ENCODE peak calls at places on chromosomes 11 and 22, in ten cellular contexts. A is heart right ventricle, R is fibroblast of lung, U is MM.1S, Q is pancreas, J is left ventricle myocardium inferior, N is cardiac muscle cell, H is Peyer's patch, O is PC-9, M is body of pancreas. Y is an unnamed sample.

GRCh38 chr11:133821776-133822175 is 23.5 kb downstream of the SPATA19 start:
- DNase-seq in A (peak; percentile 41), R (peak; percentile 12), U (peak; percentile 26), Q (peak; percentile 40), J (peak; percentile 41), N (peak; percentile 57), H (no peak), O (peak; percentile 16), M (peak; percentile 67), Y (no peak)

GRCh38 chr11:116819049-116819448 is 4.1 kb downstream of the APOA4 start:
- DNase-seq in A (no peak), R (no peak), U (no peak), Q (no peak), J (no peak), N (no peak), H (no peak), O (no peak), M (no peak), Y (no peak)

GRCh38 chr22:17120281-17120680 is 879 bp downstream of the TMEM121B start:
- DNase-seq in A (peak; percentile 71), R (peak; percentile 36), U (peak; percentile 45), Q (peak; percentile 64), J (peak; percentile 55), N (peak; percentile 53), H (no peak), O (peak; percentile 5), M (peak; percentile 61), Y (peak; percentile 29)

GRCh38 chr22:41565403-41566054 is 4.7 kb downstream of the CSDC2 start:
- DNase-seq in A (no peak), R (peak; percentile 84), U (no peak), Q (no peak), J (no peak), N (peak; percentile 82), H (no peak), O (peak; percentile 71), M (peak; percentile 35), Y (no peak)

GRCh38 chr11:3859373-3859881 is 4.0 kb downstream of the STIM1 start:
- DNase-seq in A (peak; percentile 74), R (no peak), U (peak; percentile 85), Q (peak; percentile 45), J (peak; percentile 69), N (no peak), H (no peak), O (no peak), M (peak; percentile 44), Y (no peak)

GRCh38 chr11:57321996-57322880 is 2.5 kb downstream of the TNKS1BP1 start:
- DNase-seq in A (peak; percentile 87), R (peak; percentile 98), U (no peak), Q (peak; percentile 95), J (peak; percentile 89), N (peak; percentile 99), H (peak; percentile 33), O (peak; percentile 92), M (peak; percentile 97), Y (no peak)

GRCh38 chr11:57536947-57537654 is at the start of gene SMTNL1:
- DNase-seq in A (no peak), R (no peak), U (no peak), Q (no peak), J (no peak), N (no peak), H (no peak), O (no peak), M (no peak), Y (no peak)

GRCh38 chr11:76885390-76886097 is 24.8 kb downstream of the ACER3 start:
- DNase-seq in A (no peak), R (peak; percentile 79), U (no peak), Q (no peak), J (no peak), N (peak; percentile 79), H (no peak), O (no peak), M (no peak), Y (no peak)

GRCh38 chr22:39416319-39416718 is 16.7 kb downstream of the TAB1 start:
- DNase-seq in A (no peak), R (no peak), U (no peak), Q (no peak), J (no peak), N (no peak), H (no peak), O (no peak), M (no peak), Y (no peak)
- H3K27ac ChIP-seq in A (no peak overlapping the region), R (no peak overlapping the region), U (no peak overlapping the region), Q (no peak overlapping the region), J (no peak overlapping the region), N (no peak overlapping the region), H (no peak overlapping the region), O (no peak overlapping the region), M (no peak overlapping the region), Y (no peak overlapping the region)

GRCh38 chr22:37633082-37633692 is 6.3 kb upstream of the SH3BP1 start:
- DNase-seq in A (no peak), R (no peak), U (no peak), Q (no peak), J (no peak), N (peak; percentile 14), H (peak; percentile 78), O (no peak), M (no peak), Y (no peak)

GRCh38 chr22:37634505-37635002 is 4.9 kb upstream of the SH3BP1 start:
- DNase-seq in A (peak; percentile 45), R (no peak), U (no peak), Q (no peak), J (no peak), N (no peak), H (no peak), O (no peak), M (no peak), Y (no peak)

GRCh38 chr22:37632174-37633081 is 7.0 kb upstream of the SH3BP1 start:
- DNase-seq in A (no peak), R (no peak), U (no peak), Q (no peak), J (no peak), N (no peak), H (no peak), O (no peak), M (no peak), Y (no peak)

GRCh38 chr22:37635157-37635556 is 4.3 kb upstream of the SH3BP1 start:
- DNase-seq in A (no peak), R (no peak), U (no peak), Q (no peak), J (no peak), N (no peak), H (no peak), O (no peak), M (no peak), Y (no peak)

DNA sequence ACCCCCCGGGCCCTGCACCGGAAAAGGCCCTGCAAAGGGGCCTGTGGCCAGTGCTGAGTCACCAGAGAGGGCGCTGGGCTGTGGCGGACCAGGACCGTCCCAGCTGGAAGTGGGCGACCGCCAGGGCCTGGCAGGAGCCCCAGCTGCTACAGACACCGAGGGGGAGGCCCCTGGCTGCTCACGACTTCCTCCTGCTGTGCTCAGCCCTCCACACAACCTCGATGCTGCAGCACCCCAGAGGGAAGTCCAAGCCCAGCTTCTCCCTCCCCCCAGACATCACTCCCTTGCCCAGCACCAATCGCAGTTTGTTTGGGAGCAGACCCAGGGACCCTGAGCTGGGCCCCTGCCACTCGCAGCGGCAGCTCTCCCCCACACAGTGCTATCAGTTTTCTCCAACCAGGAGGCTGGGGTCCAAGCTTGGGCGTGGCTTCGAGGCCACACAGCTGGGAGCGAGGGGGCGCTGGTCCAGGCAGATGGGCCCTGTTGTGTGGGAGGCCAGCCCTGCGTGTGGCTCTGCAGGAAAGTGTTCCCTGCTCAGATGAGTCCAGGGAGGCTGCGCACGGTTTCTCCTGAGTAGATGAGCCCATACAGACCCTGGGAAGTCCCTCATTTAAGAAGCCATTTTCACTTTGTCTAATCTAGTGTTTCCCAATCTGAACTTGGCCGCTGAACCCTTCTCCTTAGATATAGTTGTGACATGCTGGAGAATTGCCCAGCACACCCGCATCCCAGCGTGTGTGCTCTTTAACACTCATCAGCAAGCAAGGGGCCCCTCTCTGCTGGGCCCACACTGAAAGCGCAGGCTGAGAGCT is 5.6 kb upstream of the SH3BP1 start:
- DNase-seq in A (peak; percentile 90), R (peak; percentile 88), U (no peak), Q (peak; percentile 47), J (peak; percentile 90), N (peak; percentile 96), H (peak; percentile 86), O (peak; percentile 50), M (peak; percentile 83), Y (peak; percentile 44)
- TF ChIP-seq CTCF in A (peak; percentile 40), R (no peak), U (no peak), Q (no peak), J (peak; percentile 37), N (peak; percentile 13), H (peak; percentile 5), O (no peak), M (no peak), Y (no peak)

GRCh38 chr11:68617925-68618809 is 66.2 kb upstream of the GAL start:
- DNase-seq in A (no peak), R (no peak), U (no peak), Q (no peak), J (no peak), N (no peak), H (no peak), O (no peak), M (no peak), Y (no peak)

DNA sequence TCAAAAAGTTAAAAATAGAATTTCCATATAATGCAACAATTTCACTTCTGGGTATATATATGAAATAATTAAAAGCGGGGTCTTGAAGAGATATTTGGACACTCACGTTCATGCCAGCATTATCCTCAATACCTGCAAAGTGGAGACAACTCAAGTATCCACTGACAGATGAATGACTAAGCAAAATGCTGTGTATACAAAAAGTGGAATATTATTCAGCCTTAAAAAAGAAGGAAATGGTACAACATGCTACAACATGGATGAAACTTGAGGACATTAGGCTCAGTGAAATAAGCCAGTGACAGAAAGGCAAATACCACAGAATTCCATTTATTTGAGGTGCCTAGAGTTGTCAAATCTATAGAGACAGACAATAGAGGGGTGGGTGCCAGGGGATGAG is 62.5 kb upstream of the GAL start:
- DNase-seq in A (no peak), R (no peak), U (no peak), Q (no peak), J (no peak), N (no peak), H (no peak), O (no peak), M (no peak), Y (no peak)
- H3K9me3 ChIP-seq in A (no peaks in the 10 kb centered on the region), R (no peaks in the 10 kb centered on the region), U (no peaks in the 10 kb centered on the region), Q (no peaks in the 10 kb centered on the region), J (no peaks in the 10 kb centered on the region), N (no peaks in the 10 kb centered on the region), H (no peaks in the 10 kb centered on the region), O (no peaks in the 10 kb centered on the region), M (no peaks in the 10 kb centered on the region), Y (no peaks in the 10 kb centered on the region)

GRCh38 chr22:37267128-37267587 is 15.2 kb upstream of the CYTH4 start:
- DNase-seq in A (peak; percentile 53), R (no peak), U (peak; percentile 67), Q (no peak), J (peak; percentile 42), N (peak; percentile 51), H (peak; percentile 73), O (peak; percentile 71), M (no peak), Y (peak; percentile 80)

GRCh38 chr22:37269930-37270678 is 12.2 kb upstream of the CYTH4 start:
- DNase-seq in A (no peak), R (no peak), U (no peak), Q (no peak), J (no peak), N (no peak), H (no peak), O (no peak), M (peak; percentile 41), Y (no peak)

GRCh38 chr22:37266581-37267127 is 15.7 kb upstream of the CYTH4 start:
- DNase-seq in A (no peak), R (no peak), U (no peak), Q (no peak), J (no peak), N (no peak), H (no peak), O (no peak), M (no peak), Y (no peak)

GRCh38 chr22:37270928-37271650 is 11.2 kb upstream of the CYTH4 start:
- DNase-seq in A (no peak), R (peak; percentile 72), U (no peak), Q (no peak), J (no peak), N (peak; percentile 32), H (no peak), O (no peak), M (peak; percentile 65), Y (no peak)

GRCh38 chr22:37267661-37268413 is 14.5 kb upstream of the CYTH4 start:
- DNase-seq in A (no peak), R (no peak), U (peak; percentile 43), Q (no peak), J (no peak), N (no peak), H (no peak), O (no peak), M (no peak), Y (no peak)
- H3K27ac ChIP-seq in A (no peak overlapping the region), R (no peak overlapping the region), U (peak overlapping the region; percentile 79), Q (peak overlapping the region; percentile 46), J (peak overlapping the region; percentile 46), N (no peak overlapping the region), H (peak overlapping the region; percentile 54), O (peak overlapping the region; percentile 42), M (peak overlapping the region; percentile 44), Y (peak overlapping the region; percentile 67)

Y was measured in CD4-positive, alpha-beta T cell.